ENCODE peak calls at places on chromosome 22, in four cellular contexts. X, H, Y and O are unnamed samples.

GRCh38 chr22:28896611-28897010 is 13.2 kb downstream of the ZNRF3 start:
- DNase-seq in H (no peak), Y (no peak), X (no peak), O (no peak)

GRCh38 chr22:35314161-35314942 is 14.7 kb downstream of the TOM1 start:
- DNase-seq in Y (no peak), H (no peak), X (no peak), O (no peak)

GRCh38 chr22:50730941-50731661 is 6.9 kb upstream of the ACR start:
- DNase-seq in X (no peak), H (no peak), Y (no peak), O (no peak)

GRCh38 chr22:16956290-16956689 is 51.7 kb downstream of the GAB4 start:
- DNase-seq in H (no peak), X (no peak), Y (no peak), O (no peak)

GRCh38 chr22:22903355-22903777 is 15.8 kb downstream of the IGLL5 start:
- DNase-seq in Y (no peak), X (peak; percentile 59), H (no peak), O (no peak)

GRCh38 chr22:19786264-19786585 is 25.6 kb downstream of the TBX1 start:
- DNase-seq in H (no peak), X (no peak), Y (no peak), O (no peak)

GRCh38 chr22:25777870-25778269 is 35.9 kb downstream of the MYO18B start:
- DNase-seq in H (peak; percentile 47), Y (peak; percentile 41), X (no peak), O (peak; percentile 44)

GRCh38 chr22:35172452-35172851 is 84.8 kb upstream of the HMGXB4 start:
- DNase-seq in Y (no peak), X (no peak), H (no peak), O (no peak)

GRCh38 chr22:49026476-49027121 is 801.1 kb downstream of the BRD1 start:
- DNase-seq in Y (no peak), X (no peak), H (peak; percentile 6), O (no peak)

GRCh38 chr22:49701380-49702067 is 126.1 kb downstream of the BRD1 start:
- DNase-seq in H (no peak), Y (no peak), X (peak; percentile 24), O (no peak)

GRCh38 chr22:49201046-49201970 is 626.4 kb downstream of the BRD1 start:
- DNase-seq in X (no peak), Y (no peak), H (no peak), O (no peak)

GRCh38 chr22:32512267-32512982 is 37.8 kb downstream of the FBXO7 start:
- DNase-seq in Y (peak; percentile 82), X (no peak), H (no peak), O (no peak)
- TF ChIP-seq MYC in Y (no peak), X (no peak), H (no peak), O (no peak)

DNA sequence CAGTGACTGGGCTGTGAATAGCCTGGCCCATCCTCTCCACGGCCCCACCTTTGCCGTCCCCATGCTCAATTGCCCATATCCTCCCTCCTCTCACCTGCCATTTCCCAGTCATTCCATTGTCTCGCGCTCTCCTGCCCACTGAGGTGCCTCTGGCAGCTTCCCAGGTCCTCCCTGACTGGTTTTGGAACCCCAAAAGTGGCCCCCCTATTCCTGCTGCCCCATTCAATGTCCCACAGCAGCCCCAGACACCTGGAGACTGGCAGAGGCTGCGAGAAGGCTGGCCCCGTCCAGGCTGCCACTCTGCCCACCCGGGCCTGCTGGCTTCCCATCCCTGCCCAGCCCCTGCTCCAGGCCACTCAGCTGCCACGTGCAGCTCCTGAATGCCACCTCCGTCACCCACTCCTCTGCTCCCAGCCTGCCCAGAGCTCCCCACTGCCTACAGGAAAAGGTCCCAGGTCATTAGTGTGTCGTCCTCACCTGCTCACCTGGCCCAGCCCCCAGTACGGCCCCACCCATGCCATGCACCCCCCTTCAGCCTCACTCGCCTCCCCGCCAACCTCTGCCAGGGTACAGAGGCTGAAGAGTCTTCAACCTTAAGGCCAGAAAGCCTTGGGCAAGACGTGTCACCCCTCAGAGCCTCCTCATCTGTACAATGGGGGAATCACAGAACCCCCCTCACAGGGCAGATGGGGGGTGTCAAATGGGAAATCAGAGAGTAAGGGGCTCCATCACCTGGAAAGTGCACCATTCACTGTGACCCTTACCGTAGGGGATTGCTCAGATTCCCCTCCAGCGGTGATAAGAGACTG is 37.5 kb downstream of the KCNJ4 start:
- DNase-seq in Y (no peak), X (no peak), H (no peak), O (no peak)
- TF ChIP-seq JUN in Y (no peak), X (no peak), H (no peak), O (no peak)

GRCh38 chr22:36330127-36330526 is 57.6 kb downstream of the MYH9 start:
- DNase-seq in Y (no peak), X (no peak), H (no peak), O (no peak)

GRCh38 chr22:36330655-36331305 is 57.0 kb downstream of the MYH9 start:
- DNase-seq in H (no peak), X (no peak), Y (no peak), O (peak; percentile 78)

GRCh38 chr22:36329217-36330078 is 58.3 kb downstream of the MYH9 start:
- DNase-seq in H (peak; percentile 43), Y (peak; percentile 89), X (peak; percentile 56), O (peak; percentile 95)

GRCh38 chr22:36327922-36328551 is 59.7 kb downstream of the MYH9 start:
- DNase-seq in H (no peak), Y (no peak), X (no peak), O (peak; percentile 54)

DNA sequence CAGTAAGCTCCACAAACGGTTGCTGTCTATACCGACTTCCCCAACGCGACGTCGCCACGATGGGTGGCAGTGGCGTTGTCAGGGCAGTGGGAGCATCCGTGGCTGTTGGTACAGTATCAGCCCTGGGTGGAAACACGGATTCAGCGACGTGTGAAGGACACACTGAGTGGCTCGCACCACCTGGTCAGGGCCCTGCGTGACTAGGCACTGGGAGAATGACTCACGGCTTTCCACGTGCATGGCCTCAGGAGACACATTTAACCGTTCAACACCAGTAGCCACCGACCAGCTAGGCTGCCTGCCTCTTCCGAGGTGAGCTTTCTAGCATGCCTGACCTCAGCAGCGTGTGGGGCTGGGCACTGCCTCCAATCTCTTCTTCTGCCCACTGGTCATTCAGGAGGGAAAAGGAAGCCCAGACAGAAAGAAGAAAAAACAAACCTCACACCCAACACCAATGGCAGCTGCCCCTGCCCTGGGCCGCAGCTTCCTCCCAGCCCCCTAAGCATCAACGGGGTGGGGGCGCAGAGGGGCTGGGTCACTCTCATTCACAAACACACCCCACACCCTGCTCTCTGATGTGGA is 59.0 kb downstream of the MYH9 start:
- DNase-seq in Y (no peak), H (peak; percentile 14), X (peak; percentile 32), O (peak; percentile 84)
- TF ChIP-seq MYC in Y (no peak), H (no peak), X (no peak), O (peak; percentile 85)

DNA sequence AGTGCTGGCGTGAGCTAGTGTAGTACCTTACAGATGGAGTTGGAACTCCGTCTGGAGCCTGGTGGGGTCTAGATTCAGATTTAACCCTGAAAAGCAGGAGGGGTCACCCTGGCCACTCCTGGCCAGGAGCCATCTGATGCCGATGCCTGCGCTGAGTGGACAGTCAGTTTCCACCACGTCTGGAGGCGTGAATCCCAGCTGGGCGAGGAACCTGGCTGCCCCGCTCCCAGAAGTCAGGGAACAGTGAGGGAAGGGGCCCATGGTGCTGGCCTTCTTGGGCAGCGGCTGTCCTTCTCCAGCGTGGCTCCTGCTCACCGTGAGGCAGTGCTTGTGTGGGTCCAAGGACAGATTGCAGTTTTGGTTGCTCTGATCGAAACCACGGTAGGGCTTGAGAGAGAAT is 76.3 kb downstream of the PARVB start:
- DNase-seq in X (no peak), Y (no peak), H (no peak), O (no peak)
- TF ChIP-seq JUN in X (no peak), Y (no peak), H (no peak), O (no peak)

GRCh38 chr22:27833803-27834202 is 32.2 kb upstream of the MN1 start:
- DNase-seq in Y (no peak), X (no peak), H (no peak), O (no peak)
- TF ChIP-seq MYC in Y (no peak), X (no peak), H (no peak), O (no peak)